ENCODE peak calls at places on chromosomes 16 and 17, in seven cellular contexts. E is HEK293T, H is T-helper 9 cell, C is adipocyte, W is NCI-H1092, J is GM04503, Q is NCI-H510A treated with DMSO at 0.1 percent for 48 hours. A is an unnamed sample.

GRCh38 chr17:19270347-19270950 is 33.3 kb downstream of the EPN2 start:
- DNase-seq in E (no peak), H (no peak), C (no peak), W (no peak), J (no peak), Q (no peak), A (no peak)

GRCh38 chr16:89172171-89172900 is 788 bp downstream of the CDH15 start:
- DNase-seq in E (no peak), H (no peak), C (peak), W (no peak), J (no peak), Q (no peak), A (no peak)

GRCh38 chr16:12569061-12569460 is 234.6 kb downstream of the CPPED1 start:
- DNase-seq in E (no peak), H (no peak), C (no peak), W (no peak), J (no peak), Q (no peak), A (no peak)

GRCh38 chr16:85665929-85666328 is 22.8 kb downstream of the GINS2 start:
- DNase-seq in E (no peak), H (no peak), C (no peak), W (no peak), J (no peak), Q (no peak), A (no peak)

GRCh38 chr16:77276686-77277085 is 77.5 kb downstream of the SYCE1L start:
- DNase-seq in E (no peak), H (no peak), C (no peak), W (no peak), J (no peak), Q (peak), A (no peak)

GRCh38 chr16:852451-853185 is 52.1 kb upstream of the GNG13 start:
- DNase-seq in E (no peak), H (no peak), C (no peak), W (no peak), J (no peak), Q (no peak), A (no peak)

GRCh38 chr16:27406729-27407128 is 4.8 kb downstream of the IL21R start:
- DNase-seq in E (no peak), H (no peak), C (no peak), W (no peak), J (no peak), Q (no peak), A (no peak)

GRCh38 chr16:12470311-12471229 is 333.1 kb downstream of the CPPED1 start:
- DNase-seq in E (no peak), H (no peak), C (peak), W (peak), J (no peak), Q (no peak), A (no peak)

GRCh38 chr16:25109643-25110042 is 1.9 kb upstream of the LCMT1 start:
- DNase-seq in E (no peak), H (no peak), C (peak), W (no peak), J (peak), Q (no peak), A (no peak)

GRCh38 chr16:57423152-57423551 is 18.6 kb downstream of the CCL17 start:
- DNase-seq in E (no peak), H (no peak), C (no peak), W (no peak), J (no peak), Q (no peak), A (no peak)

GRCh38 chr17:50882851-50883250 is 16.7 kb upstream of the TOB1 start:
- DNase-seq in E (no peak), H (no peak), C (peak), W (no peak), J (peak), Q (no peak), A (no peak)

GRCh38 chr16:2532494-2533141 is 1.4 kb upstream of the CEMP1 start:
- DNase-seq in E (no peak), H (peak), C (peak), W (no peak), J (no peak), Q (peak), A (peak)

GRCh38 chr16:84042879-84043485 is 387 bp upstream of the SLC38A8 start:
- DNase-seq in E (no peak), H (no peak), C (no peak), W (no peak), J (no peak), Q (peak), A (no peak)

GRCh38 chr17:29133146-29133713 is 47.0 kb downstream of the MYO18A start:
- DNase-seq in E (no peak), H (no peak), C (peak), W (no peak), J (no peak), Q (no peak), A (no peak)

GRCh38 chr16:84741351-84741791 is 41.6 kb downstream of the USP10 start:
- DNase-seq in E (no peak), H (no peak), C (peak), W (no peak), J (no peak), Q (no peak), A (no peak)